ENCODE peak calls at places on chromosomes 5 and 9, in seven cellular contexts. S is AG08395; I is stimulated activated CD4-positive, alpha-beta T cell treated with anti-CD3 and anti-CD28 coated beads, Interleukin-12 subunit alpha, Interleukin-12 subunit beta, amount 100 ng/mL, for 4 hours; J is anterior cingulate cortex; U is naive thymus-derived CD8-positive, alpha-beta T cell; Q is GM04504; W is SK-MEL-5. B is an unnamed sample.

GRCh38 chr5:106876665-106877194 is 794.0 kb downstream of the EFNA5 start:
- DNase-seq in S (no peak), I (no peak), J (no peak), U (no peak), Q (no peak), W (no peak), B (no peak)

GRCh38 chr9:123418052-123418430 is 62.0 kb downstream of the CRB2 start:
- DNase-seq in S (no peak), I (no peak), J (no peak), U (no peak), Q (no peak), W (no peak), B (no peak)

GRCh38 chr5:169161022-169161680 is 139.8 kb downstream of the SLIT3 start:
- DNase-seq in S (peak), I (no peak), J (peak), U (no peak), Q (peak), W (peak), B (no peak)

GRCh38 chr5:158807-159447 is 32.4 kb upstream of the LRRC14B start:
- DNase-seq in S (no peak), I (no peak), J (no peak), U (no peak), Q (no peak), W (no peak), B (no peak)

GRCh38 chr5:134124289-134125194 is 10.1 kb downstream of the TCF7 start:
- DNase-seq in S (peak), I (no peak), J (no peak), U (peak), Q (peak), W (no peak), B (no peak)

GRCh38 chr5:173925449-173926071 is 37.4 kb downstream of the CPEB4 start:
- DNase-seq in S (no peak), I (peak), J (peak), U (peak), Q (no peak), W (peak), B (peak)

GRCh38 chr5:159444441-159445082 is 114.3 kb upstream of the IL12B start:
- DNase-seq in S (peak), I (no peak), J (no peak), U (peak), Q (no peak), W (peak), B (no peak)

GRCh38 chr5:31626156-31626555 is 12.8 kb upstream of the PDZD2 start:
- DNase-seq in S (no peak), I (no peak), J (no peak), U (no peak), Q (no peak), W (no peak), B (no peak)

GRCh38 chr9:18888241-18888794 is 144.7 kb downstream of the SAXO1 start:
- DNase-seq in S (no peak), I (no peak), J (no peak), U (no peak), Q (peak), W (no peak), B (no peak)

GRCh38 chr5:81965510-81965909 is 6.3 kb upstream of the ATG10 start:
- DNase-seq in S (no peak), I (no peak), J (no peak), U (no peak), Q (no peak), W (no peak), B (no peak)

GRCh38 chr5:104512063-104512798 is 949.6 kb upstream of the NUDT12 start:
- DNase-seq in S (no peak), I (no peak), J (no peak), U (no peak), Q (no peak), W (no peak), B (no peak)

GRCh38 chr5:89851911-89852310 is 557.6 kb downstream of the CETN3 start:
- DNase-seq in S (no peak), I (no peak), J (no peak), U (no peak), Q (no peak), W (no peak), B (no peak)

GRCh38 chr9:129626079-129626943 is at the start of gene NTMT1:
- DNase-seq in S (peak), I (peak), J (peak), U (peak), Q (peak), W (peak), B (peak)

GRCh38 chr9:91816356-91816755 is 133.7 kb downstream of the ROR2 start:
- DNase-seq in S (no peak), I (no peak), J (no peak), U (no peak), Q (no peak), W (no peak), B (no peak)

GRCh38 chr5:44875661-44876250 is 67.0 kb downstream of the MRPS30 start:
- DNase-seq in S (peak), I (peak), J (no peak), U (no peak), Q (no peak), W (peak), B (no peak)

GRCh38 chr9:132244582-132245455 is 83.0 kb downstream of the NTNG2 start:
- DNase-seq in S (peak), I (no peak), J (no peak), U (no peak), Q (peak), W (no peak), B (no peak)

GRCh38 chr9:114288233-114289051 is 34.5 kb upstream of the ORM1 start:
- DNase-seq in S (peak), I (no peak), J (no peak), U (no peak), Q (no peak), W (no peak), B (no peak)

GRCh38 chr5:71651554-71651953 is 64.4 kb downstream of the MCCC2 start:
- DNase-seq in S (no peak), I (peak), J (no peak), U (no peak), Q (no peak), W (no peak), B (no peak)

GRCh38 chr5:67105270-67105669 is 91.3 kb downstream of the CD180 start:
- DNase-seq in S (no peak), I (no peak), J (no peak), U (no peak), Q (no peak), W (no peak), B (no peak)

GRCh38 chr5:178825444-178825843 is 34.3 kb upstream of the ZNF354B start:
- DNase-seq in S (no peak), I (no peak), J (no peak), U (no peak), Q (no peak), W (no peak), B (no peak)

GRCh38 chr5:91175708-91176107 is 207.4 kb downstream of the ARRDC3 start:
- DNase-seq in S (no peak), I (no peak), J (no peak), U (no peak), Q (no peak), W (no peak), B (no peak)

GRCh38 chr5:108345541-108346171 is 36.2 kb downstream of the FBXL17 start:
- DNase-seq in S (peak), I (no peak), J (no peak), U (peak), Q (no peak), W (peak), B (no peak)

GRCh38 chr5:132839426-132840301 is 9.2 kb upstream of the SHROOM1 start:
- DNase-seq in S (peak), I (no peak), J (no peak), U (no peak), Q (no peak), W (no peak), B (no peak)

GRCh38 chr9:103802068-103802467 is 292.0 kb upstream of the SMC2 start:
- DNase-seq in S (no peak), I (no peak), J (no peak), U (no peak), Q (no peak), W (no peak), B (no peak)

GRCh38 chr5:18216016-18216415 is 581.8 kb downstream of the TAF11L14 start:
- DNase-seq in S (no peak), I (no peak), J (no peak), U (no peak), Q (no peak), W (no peak), B (no peak)

GRCh38 chr5:143316337-143316736 is 87.1 kb downstream of the NR3C1 start:
- DNase-seq in S (no peak), I (no peak), J (no peak), U (no peak), Q (no peak), W (no peak), B (no peak)

GRCh38 chr9:12972608-12973589 is 198.1 kb downstream of the LURAP1L start:
- DNase-seq in S (no peak), I (no peak), J (peak), U (no peak), Q (no peak), W (peak), B (no peak)

GRCh38 chr5:29197636-29198035 is 1995.8 kb upstream of the CDH6 start:
- DNase-seq in S (no peak), I (no peak), J (no peak), U (no peak), Q (no peak), W (no peak), B (no peak)

GRCh38 chr9:129568560-129569505 is 52.1 kb downstream of the C9orf50 start:
- DNase-seq in S (no peak), I (no peak), J (peak), U (no peak), Q (no peak), W (no peak), B (no peak)

GRCh38 chr5:148125641-148126040 is 42.7 kb upstream of the SPINK14 start:
- DNase-seq in S (no peak), I (no peak), J (no peak), U (no peak), Q (no peak), W (peak), B (no peak)